ENCODE peak calls at places on chromosomes 6 and 20, in ten cellular contexts. Y, F, S, H, U, J, B, P, A and W are unnamed samples.

GRCh38 chr6:163589401-163589800 is 174.9 kb downstream of the QKI start:
- DNase-seq in P (no peak), U (no peak), A (no peak), H (no peak), B (no peak), S (no peak), Y (no peak), F (no peak), J (no peak), W (no peak)

GRCh38 chr20:47594157-47594556 is 92.5 kb downstream of the NCOA3 start:
- DNase-seq in P (no peak), Y (no peak), H (no peak), U (no peak), J (no peak), F (no peak), S (no peak), A (no peak), B (no peak), W (no peak)

GRCh38 chr6:170130771-170131241 is 160.1 kb downstream of the DLL1 start:
- DNase-seq in B (no peak), A (no peak), H (no peak), J (no peak), U (no peak), S (no peak), F (no peak), Y (no peak), P (no peak), W (no peak)

GRCh38 chr6:93721386-93722048 is 302.2 kb upstream of the EPHA7 start:
- DNase-seq in J (no peak), A (peak; percentile 72), F (peak; percentile 49), U (peak; percentile 52), S (no peak), P (peak; percentile 46), H (no peak), Y (no peak), B (no peak), W (peak; percentile 8)

GRCh38 chr6:44219815-44220784 is 3.3 kb upstream of the SLC29A1 start:
- DNase-seq in U (no peak), J (no peak), A (no peak), P (no peak), B (no peak), F (no peak), H (no peak), S (no peak), Y (no peak), W (no peak)

GRCh38 chr6:4487538-4487937 is 288.7 kb upstream of the CDYL start:
- DNase-seq in J (no peak), A (no peak), S (no peak), H (no peak), Y (no peak), B (no peak), P (no peak), U (no peak), F (peak; percentile 27), W (no peak)

GRCh38 chr6:104381907-104382306 is 477.8 kb downstream of the HACE1 start:
- DNase-seq in S (no peak), F (no peak), Y (no peak), H (no peak), U (no peak), J (no peak), P (no peak), A (no peak), B (no peak), W (no peak)

GRCh38 chr6:82205793-82206425 is 41.6 kb downstream of the IBTK start:
- DNase-seq in J (no peak), U (no peak), F (no peak), A (no peak), H (no peak), B (no peak), Y (no peak), P (peak; percentile 5), S (no peak), W (peak; percentile 98)

GRCh38 chr6:17474289-17474688 is 80.9 kb downstream of the CAP2 start:
- DNase-seq in U (no peak), S (no peak), F (no peak), P (no peak), A (no peak), H (no peak), B (no peak), Y (no peak), J (no peak), W (no peak)

GRCh38 chr20:32556312-32557184 is 28.6 kb downstream of the NOL4L start:
- DNase-seq in B (no peak), F (no peak), A (no peak), S (no peak), U (no peak), Y (no peak), H (no peak), P (no peak), J (no peak), W (no peak)

GRCh38 chr20:47669927-47670890 is 115.1 kb downstream of the SULF2 start:
- DNase-seq in Y (no peak), S (no peak), B (no peak), F (no peak), H (no peak), U (no peak), P (no peak), A (no peak), J (no peak), W (no peak)

GRCh38 chr6:11381801-11382513 is 149.5 kb upstream of the NEDD9 start:
- DNase-seq in U (no peak), A (no peak), Y (peak; percentile 79), J (no peak), B (no peak), H (peak; percentile 52), P (no peak), F (no peak), S (no peak), W (no peak)

GRCh38 chr20:9287062-9287461 is 218.2 kb downstream of the PLCB4 start:
- DNase-seq in P (no peak), B (no peak), A (no peak), Y (no peak), S (no peak), F (no peak), H (no peak), U (no peak), J (no peak), W (no peak)

GRCh38 chr6:35583893-35584688 is 71.4 kb upstream of the TULP1 start:
- DNase-seq in H (peak; percentile 63), S (peak; percentile 72), F (peak; percentile 76), B (peak; percentile 16), P (peak; percentile 88), U (no peak), A (peak; percentile 50), J (peak; percentile 65), Y (no peak), W (peak; percentile 84)

GRCh38 chr6:43878823-43879495 is 108.9 kb downstream of the VEGFA start:
- DNase-seq in A (no peak), Y (no peak), H (no peak), P (no peak), S (peak; percentile 25), J (no peak), U (no peak), F (peak; percentile 39), B (no peak), W (no peak)

GRCh38 chr20:49447946-49448809 is 34.3 kb downstream of the KCNB1 start:
- DNase-seq in P (peak; percentile 89), B (no peak), U (peak; percentile 88), A (no peak), Y (peak; percentile 74), H (no peak), S (peak; percentile 5), F (peak; percentile 34), J (peak; percentile 34), W (peak; percentile 26)

GRCh38 chr20:57577679-57578475 is 17.0 kb downstream of the PCK1 start:
- DNase-seq in A (no peak), P (no peak), B (no peak), S (no peak), F (no peak), J (no peak), H (no peak), U (no peak), Y (no peak), W (no peak)

GRCh38 chr20:46438156-46438750 is 31.8 kb upstream of the ELMO2 start:
- DNase-seq in B (no peak), Y (no peak), H (peak; percentile 3), A (no peak), U (peak; percentile 4), F (peak; percentile 62), P (peak; percentile 47), J (no peak), S (peak; percentile 41), W (peak; percentile 26)

GRCh38 chr20:58890454-58891075 is 38.0 kb downstream of the GNAS start:
- DNase-seq in U (no peak), A (no peak), F (peak; percentile 87), P (peak; percentile 77), S (peak; percentile 75), B (peak; percentile 49), Y (peak; percentile 86), J (peak; percentile 68), H (peak; percentile 50), W (peak; percentile 90)

GRCh38 chr20:43726333-43726732 is 469 bp downstream of the GTSF1L start:
- DNase-seq in F (no peak), A (no peak), P (no peak), B (no peak), H (no peak), U (no peak), S (no peak), Y (no peak), J (no peak), W (no peak)

GRCh38 chr6:121479486-121480098 is 44.1 kb downstream of the GJA1 start:
- DNase-seq in J (no peak), S (no peak), U (no peak), P (no peak), A (no peak), H (no peak), F (no peak), B (no peak), Y (no peak), W (peak; percentile 45)

GRCh38 chr6:149114167-149114566 is 203.3 kb upstream of the TAB2 start:
- DNase-seq in H (no peak), S (peak; percentile 8), A (no peak), F (no peak), P (no peak), J (no peak), Y (peak; percentile 85), B (no peak), U (no peak), W (no peak)

GRCh38 chr6:7254980-7255825 is 57.8 kb downstream of the SSR1 start:
- DNase-seq in B (no peak), F (no peak), Y (no peak), P (no peak), U (no peak), H (no peak), A (no peak), S (no peak), J (peak; percentile 24), W (no peak)

GRCh38 chr6:166595061-166595780 is 8.7 kb upstream of the RAMACL start:
- DNase-seq in U (no peak), P (peak; percentile 95), J (no peak), Y (no peak), F (peak; percentile 92), B (no peak), H (no peak), S (peak; percentile 95), A (no peak), W (peak; percentile 77)

GRCh38 chr6:33898771-33899170 is 95.0 kb upstream of the MLN start:
- DNase-seq in P (no peak), U (no peak), J (no peak), Y (no peak), S (no peak), F (no peak), B (no peak), A (no peak), H (no peak), W (no peak)

GRCh38 chr6:107819976-107820551 is 4.0 kb downstream of the SCML4 start:
- DNase-seq in F (peak; percentile 71), A (peak; percentile 2), U (no peak), P (no peak), H (no peak), S (no peak), J (no peak), Y (no peak), B (no peak), W (no peak)

GRCh38 chr6:161370882-161371281 is 97.0 kb upstream of the AGPAT4 start:
- DNase-seq in P (peak; percentile 70), Y (no peak), S (peak; percentile 77), J (peak; percentile 49), F (peak; percentile 88), B (peak; percentile 17), A (peak; percentile 28), H (peak; percentile 52), U (peak; percentile 54), W (peak; percentile 77)

GRCh38 chr6:39917329-39917728 is 16.9 kb downstream of the MOCS1 start:
- DNase-seq in B (no peak), J (no peak), P (no peak), U (no peak), S (no peak), H (no peak), Y (no peak), F (no peak), A (no peak), W (no peak)